ENCODE peak calls at places on chromosomes 12 and 14, in five cellular contexts. A is GM23338, B is MCF 10A, G is AG09319, Q is astrocyte of the spinal cord. H is an unnamed sample.

GRCh38 chr12:100187068-100187467 is 13.5 kb upstream of the ACTR6 start:
- DNase-seq in Q (no peak), G (no peak), B (no peak), A (no peak), H (no peak)

GRCh38 chr14:24282736-24283135 is 11.3 kb upstream of the RABGGTA start:
- DNase-seq in A (no peak), Q (no peak), B (no peak), G (no peak), H (no peak)

GRCh38 chr12:2646341-2646740 is 148.4 kb upstream of the FKBP4 start:
- DNase-seq in Q (no peak), B (no peak), A (no peak), G (no peak), H (no peak)

GRCh38 chr12:7175493-7175892 is 14.0 kb upstream of the PEX5 start:
- DNase-seq in G (no peak), Q (no peak), A (no peak), B (peak), H (no peak)

GRCh38 chr14:91354221-91354916 is 63.3 kb downstream of the CCDC88C start:
- DNase-seq in B (no peak), G (no peak), A (no peak), Q (peak), H (no peak)

GRCh38 chr12:77648716-77649115 is 182.0 kb upstream of the NAV3 start:
- DNase-seq in Q (no peak), B (peak), G (peak), A (no peak), H (no peak)

GRCh38 chr12:8948711-8949524 is 527 bp downstream of the M6PR start:
- DNase-seq in Q (peak), B (peak), G (no peak), A (peak), H (no peak)

GRCh38 chr12:78571953-78572352 is 292.6 kb upstream of the SYT1 start:
- DNase-seq in A (peak), G (no peak), B (no peak), Q (no peak), H (no peak)

GRCh38 chr12:43806737-43807072 is 588 bp upstream of the TWF1 start:
- DNase-seq in B (no peak), Q (no peak), A (no peak), G (no peak), H (no peak)

GRCh38 chr14:35403085-35403396 is 1.5 kb downstream of the NFKBIA start:
- DNase-seq in B (peak), G (no peak), Q (peak), A (no peak), H (no peak)

GRCh38 chr12:93484315-93484981 is 17.1 kb downstream of the MRPL42 start:
- DNase-seq in A (no peak), G (no peak), B (peak), Q (no peak), H (no peak)

GRCh38 chr12:48033451-48033850 is 29.2 kb upstream of the COL2A1 start:
- DNase-seq in A (no peak), B (no peak), G (no peak), Q (no peak), H (no peak)

GRCh38 chr14:58151264-58151700 is 731 bp downstream of the ARMH4 start:
- DNase-seq in B (no peak), G (no peak), A (peak), Q (peak), H (peak)

GRCh38 chr14:58150243-58150805 is 1.7 kb downstream of the ARMH4 start:
- DNase-seq in B (no peak), G (no peak), A (no peak), Q (no peak), H (no peak)

GRCh38 chr14:58152569-58152857 is 500 bp upstream of the ARMH4 start:
- DNase-seq in A (no peak), Q (no peak), G (no peak), B (no peak), H (no peak)

GRCh38 chr14:58149196-58149595 is 2.8 kb downstream of the ARMH4 start:
- DNase-seq in G (no peak), B (no peak), A (peak), Q (no peak), H (no peak)

GRCh38 chr14:58151701-58152568 is at the start of gene ARMH4:
- DNase-seq in G (peak), B (peak), Q (peak), A (peak), H (peak)
- TF ChIP-seq CTCF in G (no peak), B (no peak), Q (no peak), A (no peak), H (no peak)

DNA sequence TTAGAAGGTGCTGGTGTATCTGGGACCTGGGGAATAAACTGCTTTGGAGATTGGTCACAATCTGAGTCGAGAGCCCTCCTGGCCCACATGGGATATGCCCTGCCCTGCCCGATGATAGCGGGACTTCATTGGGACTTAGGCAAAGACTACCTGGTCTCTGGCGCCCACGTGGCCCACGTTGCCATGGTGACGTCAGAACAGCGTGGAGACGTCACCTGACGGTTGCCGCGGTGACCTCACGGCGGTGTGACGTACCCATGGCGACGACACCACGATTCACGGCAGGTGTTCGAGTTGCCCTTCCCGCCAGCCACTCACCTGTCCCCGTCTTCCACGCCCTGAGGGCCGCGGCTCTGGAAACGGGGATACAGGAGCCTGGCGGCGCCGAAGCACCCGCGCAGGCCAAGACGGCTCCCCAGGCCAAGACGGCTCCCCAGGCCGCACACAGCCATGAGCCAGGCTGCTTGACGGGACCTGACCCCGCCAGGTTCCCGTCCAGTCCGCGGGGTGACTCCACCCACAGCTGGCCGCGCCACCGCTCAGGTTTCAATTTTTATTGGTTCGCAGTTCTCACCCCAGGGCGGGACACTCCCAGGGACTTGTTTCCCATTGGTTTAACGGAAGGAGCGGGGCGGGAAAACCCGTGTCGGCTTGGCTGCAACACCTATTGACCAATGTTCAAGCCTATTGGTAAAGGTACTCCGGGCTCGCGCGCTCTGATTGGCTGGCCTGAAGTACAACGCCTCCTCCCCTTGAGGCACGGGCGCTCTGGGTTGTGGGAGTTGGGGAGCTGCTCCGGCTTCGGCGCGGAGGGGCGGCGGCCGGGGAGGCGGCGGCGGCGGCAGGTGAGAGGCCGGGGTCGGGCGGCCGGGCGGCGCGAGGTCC is at the start of the genes MMAB and MVK:
- DNase-seq in A (peak), Q (peak), G (peak), B (peak), H (peak)
- TF ChIP-seq CTCF in A (no peak), Q (no peak), G (no peak), B (no peak), H (no peak)

GRCh38 chr14:104975481-104976197 is 2.5 kb downstream of the AHNAK2 start:
- DNase-seq in Q (no peak), A (peak), G (no peak), B (no peak), H (no peak)
- TF ChIP-seq CTCF in Q (no peak), A (peak), G (no peak), B (no peak), H (no peak)

GRCh38 chr12:103840881-103841689 is at the start of gene NT5DC3:
- DNase-seq in A (peak), G (peak), Q (peak), B (peak), H (peak)
- TF ChIP-seq CTCF in A (no peak), G (no peak), Q (no peak), B (peak), H (no peak)

GRCh38 chr14:59356298-59356697 is 108.9 kb downstream of the GPR135 start:
- DNase-seq in G (no peak), B (no peak), Q (no peak), A (no peak), H (no peak)

GRCh38 chr14:59356783-59357182 is 108.4 kb downstream of the GPR135 start:
- DNase-seq in B (no peak), A (no peak), G (no peak), Q (no peak), H (no peak)

GRCh38 chr14:59354666-59355065 is 110.5 kb downstream of the GPR135 start:
- DNase-seq in B (peak), A (no peak), G (no peak), Q (no peak), H (no peak)

GRCh38 chr14:59352951-59353350 is 112.2 kb downstream of the GPR135 start:
- DNase-seq in G (no peak), Q (no peak), A (no peak), B (peak), H (no peak)

DNA sequence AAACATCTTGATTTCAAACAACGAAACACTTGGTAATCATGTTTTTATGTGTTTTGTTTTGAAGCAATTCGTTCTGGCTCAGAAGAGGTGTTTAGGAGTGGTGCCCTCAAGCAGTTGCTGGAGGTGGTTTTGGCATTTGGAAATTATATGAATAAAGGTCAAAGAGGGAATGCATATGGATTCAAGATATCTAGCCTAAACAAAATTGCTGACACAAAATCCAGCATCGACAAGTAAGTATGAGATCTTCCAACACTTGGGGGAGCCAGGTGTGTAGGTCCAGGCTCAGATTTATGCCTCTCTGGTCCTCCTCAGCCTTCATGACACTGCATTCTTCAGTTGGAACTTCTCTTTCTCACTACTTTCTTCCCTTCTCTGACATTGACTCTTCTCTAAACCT is 110.1 kb downstream of the GPR135 start:
- DNase-seq in Q (no peak), A (no peak), B (peak), G (no peak), H (no peak)
- TF ChIP-seq CTCF in Q (no peak), A (no peak), B (no peak), G (no peak), H (no peak)

GRCh38 chr14:77027538-77028383 is 747 bp downstream of the IRF2BPL start:
- DNase-seq in A (peak), Q (peak), G (peak), B (peak), H (peak)
- TF ChIP-seq CTCF in A (no peak), Q (peak), G (peak), B (no peak), H (no peak)

GRCh38 chr14:21395450-21395849 is 11.6 kb upstream of the SUPT16H start:
- DNase-seq in B (no peak), Q (no peak), G (no peak), A (no peak), H (no peak)
- TF ChIP-seq CTCF in B (no peak), Q (no peak), G (no peak), A (no peak), H (no peak)

GRCh38 chr12:122499991-122500684 is 594 bp downstream of the ZCCHC8 start:
- DNase-seq in B (peak), A (peak), Q (peak), G (no peak), H (peak)

GRCh38 chr12:122501489-122501989 is 807 bp upstream of the ZCCHC8 start:
- DNase-seq in A (no peak), Q (no peak), G (no peak), B (no peak), H (no peak)

GRCh38 chr12:122503147-122503751 is 2.5 kb upstream of the ZCCHC8 start:
- DNase-seq in G (no peak), A (no peak), B (no peak), Q (no peak), H (no peak)

GRCh38 chr12:122503783-122504590 is 3.3 kb upstream of the ZCCHC8 start:
- DNase-seq in B (no peak), G (no peak), A (no peak), Q (no peak), H (no peak)

DNA sequence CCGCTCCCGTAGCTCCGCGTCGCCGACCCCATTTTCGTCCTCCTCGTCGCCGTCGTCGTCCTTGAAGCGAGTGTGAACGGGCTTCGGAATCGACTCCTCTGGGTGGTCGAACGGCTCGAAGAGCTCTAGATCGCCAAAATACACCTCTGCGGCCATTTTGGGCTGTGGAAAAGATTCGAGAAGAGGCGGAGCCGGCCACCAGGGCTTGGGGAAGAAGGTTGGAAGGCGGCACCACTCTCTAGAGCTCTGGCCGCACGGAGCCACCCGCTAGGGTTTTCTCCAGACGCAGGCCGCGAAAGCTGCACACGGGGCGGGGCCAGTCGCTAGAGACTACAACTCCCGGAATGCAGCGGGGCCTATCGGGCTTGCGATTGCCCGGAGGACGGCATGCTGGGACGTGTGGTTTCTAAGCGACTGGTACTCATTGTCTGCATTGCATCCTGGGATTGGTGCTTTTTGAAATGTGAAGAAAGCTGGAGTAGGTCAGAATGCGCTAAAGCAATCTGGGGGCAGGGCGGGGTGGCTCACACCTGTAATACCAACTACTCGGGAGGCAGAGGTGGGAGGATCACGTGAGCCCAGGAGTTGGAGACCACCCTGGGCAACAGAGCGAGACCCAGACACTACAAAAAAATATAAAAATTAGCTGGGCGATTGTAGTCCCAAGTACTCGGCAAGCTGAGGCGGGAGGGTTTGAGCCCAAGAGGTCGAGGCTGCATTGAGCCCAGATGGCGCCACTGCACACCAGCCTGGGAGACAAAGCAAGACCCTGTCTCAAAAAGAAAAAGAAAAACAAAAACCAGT is at the start of gene ZCCHC8:
- DNase-seq in Q (peak), B (peak), G (peak), A (peak), H (peak)
- TF ChIP-seq CTCF in Q (no peak), B (no peak), G (no peak), A (peak), H (no peak)

GRCh38 chr12:31324116-31324844 is 1.7 kb downstream of the SINHCAF start:
- DNase-seq in A (peak), G (no peak), Q (peak), B (peak), H (peak)
- TF ChIP-seq CTCF in A (no peak), G (no peak), Q (no peak), B (no peak), H (no peak)

H was measured in Calu3.